ENCODE peak calls at places on chromosomes 11 and 22, in ten cellular contexts. L, T, M, A, G, Y, Z, O, U and E are unnamed samples.

GRCh38 chr11:125397421-125397820 is 98.6 kb downstream of the FEZ1 start:
- DNase-seq in L (no peak), T (no peak), M (no peak), A (no peak), G (no peak), Y (no peak), Z (no peak), O (no peak), U (no peak), E (no peak)

GRCh38 chr22:29002603-29003002 is 59.0 kb downstream of the C22orf31 start:
- DNase-seq in L (no peak), T (no peak), M (peak; percentile 28), A (no peak), G (no peak), Y (peak; percentile 15), Z (no peak), O (no peak), U (no peak), E (no peak)

GRCh38 chr11:121589946-121590537 is 137.3 kb upstream of the SORL1-AS1 start:
- DNase-seq in L (peak; percentile 72), T (no peak), M (no peak), A (no peak), G (no peak), Y (no peak), Z (no peak), O (peak; percentile 64), U (no peak), E (no peak)

GRCh38 chr11:67416416-67417335 is 1.2 kb downstream of the CARNS1 start:
- DNase-seq in L (peak; percentile 68), T (peak; percentile 90), M (no peak), A (peak; percentile 92), G (peak; percentile 79), Y (peak; percentile 57), Z (no peak), O (no peak), U (no peak), E (peak; percentile 19)

GRCh38 chr11:17604913-17605230 is 57.8 kb downstream of the OTOG start:
- DNase-seq in L (no peak), T (no peak), M (no peak), A (no peak), G (no peak), Y (no peak), Z (no peak), O (no peak), U (no peak), E (no peak)

GRCh38 chr22:22168190-22168940 is 76.2 kb upstream of the VPREB1 start:
- DNase-seq in L (no peak), T (no peak), M (peak; percentile 38), A (no peak), G (no peak), Y (peak; percentile 71), Z (peak; percentile 37), O (no peak), U (peak; percentile 36), E (peak; percentile 27)

GRCh38 chr22:19398680-19399079 is 32.9 kb downstream of the HIRA start:
- DNase-seq in L (no peak), T (no peak), M (no peak), A (no peak), G (no peak), Y (no peak), Z (no peak), O (no peak), U (no peak), E (no peak)

GRCh38 chr11:133978816-133979215 is 22.0 kb upstream of the IGSF9B start:
- DNase-seq in L (no peak), T (no peak), M (no peak), A (no peak), G (no peak), Y (no peak), Z (peak; percentile 16), O (no peak), U (peak; percentile 2), E (no peak)

GRCh38 chr11:120597250-120597649 is 85.7 kb downstream of the GRIK4 start:
- DNase-seq in L (no peak), T (no peak), M (peak; percentile 44), A (no peak), G (no peak), Y (no peak), Z (no peak), O (no peak), U (no peak), E (no peak)

GRCh38 chr11:12673924-12674570 is at the start of gene TEAD1:
- DNase-seq in L (peak; percentile 97), T (peak; percentile 76), M (peak; percentile 89), A (peak; percentile 74), G (peak; percentile 85), Y (peak; percentile 58), Z (peak; percentile 94), O (peak; percentile 90), U (peak; percentile 97), E (peak; percentile 97)

GRCh38 chr22:46443850-46444389 is 93.5 kb downstream of the CELSR1 start:
- DNase-seq in L (no peak), T (no peak), M (no peak), A (no peak), G (no peak), Y (no peak), Z (no peak), O (no peak), U (no peak), E (no peak)

GRCh38 chr11:46901156-46901555 is 17.2 kb downstream of the LRP4 start:
- DNase-seq in L (no peak), T (no peak), M (no peak), A (no peak), G (no peak), Y (no peak), Z (no peak), O (peak; percentile 42), U (no peak), E (no peak)

GRCh38 chr22:20258584-20259335 is 9.4 kb downstream of the RTN4R start:
- DNase-seq in L (no peak), T (no peak), M (no peak), A (no peak), G (no peak), Y (no peak), Z (no peak), O (no peak), U (no peak), E (no peak)

GRCh38 chr11:119721129-119722120 is 7.6 kb downstream of the NECTIN1 start:
- DNase-seq in L (no peak), T (no peak), M (peak; percentile 31), A (no peak), G (no peak), Y (no peak), Z (peak; percentile 39), O (no peak), U (peak; percentile 45), E (peak; percentile 32)

GRCh38 chr11:69403556-69404215 is 77.8 kb upstream of the LINC01488 start:
- DNase-seq in L (no peak), T (no peak), M (no peak), A (no peak), G (no peak), Y (no peak), Z (peak; percentile 52), O (no peak), U (peak; percentile 55), E (no peak)

GRCh38 chr11:114255289-114255688 is 40.9 kb upstream of the NNMT start:
- DNase-seq in L (no peak), T (no peak), M (no peak), A (no peak), G (no peak), Y (no peak), Z (no peak), O (no peak), U (no peak), E (no peak)

GRCh38 chr11:96905663-96906062 is 515.9 kb downstream of the JRKL start:
- DNase-seq in L (no peak), T (no peak), M (no peak), A (no peak), G (no peak), Y (no peak), Z (no peak), O (no peak), U (no peak), E (no peak)

GRCh38 chr11:118870396-118871343 is 13.0 kb upstream of the CXCR5 start:
- DNase-seq in L (peak; percentile 83), T (peak; percentile 58), M (no peak), A (peak; percentile 61), G (no peak), Y (no peak), Z (peak; percentile 10), O (peak; percentile 65), U (peak; percentile 36), E (peak; percentile 39)

GRCh38 chr11:66111158-66111557 is 41.1 kb downstream of the PACS1 start:
- DNase-seq in L (no peak), T (no peak), M (no peak), A (no peak), G (no peak), Y (no peak), Z (no peak), O (no peak), U (no peak), E (no peak)

GRCh38 chr11:1937616-1938342 is 9.4 kb upstream of the MRPL23 start:
- DNase-seq in L (no peak), T (peak; percentile 39), M (no peak), A (no peak), G (no peak), Y (no peak), Z (no peak), O (no peak), U (no peak), E (no peak)

GRCh38 chr22:21693333-21693998 is 27.7 kb downstream of the PPIL2 start:
- DNase-seq in L (no peak), T (no peak), M (no peak), A (no peak), G (no peak), Y (no peak), Z (no peak), O (no peak), U (no peak), E (no peak)

GRCh38 chr11:89220684-89221339 is 43.1 kb downstream of the TYR start:
- DNase-seq in L (no peak), T (no peak), M (no peak), A (no peak), G (no peak), Y (no peak), Z (no peak), O (no peak), U (no peak), E (no peak)

GRCh38 chr11:88310246-88310645 is 27.3 kb downstream of the CTSC start:
- DNase-seq in L (no peak), T (no peak), M (no peak), A (no peak), G (no peak), Y (no peak), Z (peak; percentile 65), O (no peak), U (peak; percentile 42), E (no peak)

GRCh38 chr22:47923011-47923427 is 1160.6 kb downstream of the TBC1D22A start:
- DNase-seq in L (no peak), T (no peak), M (no peak), A (no peak), G (no peak), Y (no peak), Z (no peak), O (no peak), U (no peak), E (no peak)

GRCh38 chr11:22449441-22449840 is 111.3 kb downstream of the SLC17A6 start:
- DNase-seq in L (no peak), T (no peak), M (no peak), A (no peak), G (no peak), Y (no peak), Z (peak; percentile 83), O (no peak), U (peak; percentile 50), E (no peak)

GRCh38 chr11:125088576-125089455 is 22.6 kb downstream of the TMEM218 start:
- DNase-seq in L (no peak), T (no peak), M (peak; percentile 14), A (no peak), G (no peak), Y (no peak), Z (no peak), O (no peak), U (no peak), E (no peak)

GRCh38 chr11:76408171-76408965 is 27.2 kb downstream of the GVQW3 start:
- DNase-seq in L (no peak), T (no peak), M (peak; percentile 95), A (no peak), G (no peak), Y (peak; percentile 73), Z (no peak), O (no peak), U (no peak), E (no peak)

GRCh38 chr22:38383417-38383816 is 66.2 kb upstream of the CSNK1E start:
- DNase-seq in L (no peak), T (no peak), M (no peak), A (no peak), G (no peak), Y (no peak), Z (no peak), O (no peak), U (no peak), E (no peak)